ENCODE peak calls at places on chromosomes 13 and 19, in seven cellular contexts. Z is NAMALWA; F is stimulated activated CD4-positive, alpha-beta T cell treated with anti-CD3 and anti-CD28 coated beads, Interleukin-12 subunit alpha, Interleukin-12 subunit beta, amount 100 ng/mL, for 24 hours; H is transverse colon; W is NCI-H1417 treated with DMSO at 0.1 percent for 48 hours; I is A673; N is thoracic aorta. O is an unnamed sample.

GRCh38 chr13:39909634-39910033 is 254.2 kb downstream of the COG6 start:
- DNase-seq in Z (no peak), F (no peak), H (no peak), W (no peak), I (no peak), N (no peak), O (no peak)

GRCh38 chr13:30868806-30869470 is 37.1 kb upstream of the MEDAG start:
- DNase-seq in Z (no peak), F (no peak), H (no peak), W (no peak), I (no peak), N (no peak), O (no peak)

GRCh38 chr13:25171170-25171516 is 945 bp downstream of the AMER2 start:
- DNase-seq in Z (no peak), F (no peak), H (no peak), W (no peak), I (no peak), N (no peak), O (no peak)

GRCh38 chr13:20173121-20173746 is 12.4 kb upstream of the GJA3 start:
- DNase-seq in Z (no peak), F (no peak), H (no peak), W (no peak), I (no peak), N (no peak), O (no peak)

GRCh38 chr19:46413262-46414031 is at the start of gene CCDC8:
- DNase-seq in Z (no peak), F (no peak), H (peak; percentile 57), W (no peak), I (peak; percentile 98), N (no peak), O (no peak)

GRCh38 chr19:45124021-45124420 is 31.0 kb downstream of the PPP1R37 start:
- DNase-seq in Z (no peak), F (no peak), H (no peak), W (no peak), I (no peak), N (no peak), O (no peak)

GRCh38 chr13:104385409-104385808 is 1319.2 kb upstream of the SLC10A2 start:
- DNase-seq in Z (no peak), F (no peak), H (no peak), W (no peak), I (no peak), N (no peak), O (no peak)

GRCh38 chr13:32783067-32783466 is 196.8 kb downstream of the PDS5B start:
- DNase-seq in Z (no peak), F (no peak), H (no peak), W (no peak), I (peak; percentile 29), N (no peak), O (no peak)

GRCh38 chr13:20401958-20402856 is 123.5 kb downstream of the CRYL1 start:
- DNase-seq in Z (no peak), F (no peak), H (no peak), W (no peak), I (no peak), N (no peak), O (no peak)

GRCh38 chr13:44902793-44903192 is 86.5 kb downstream of the NUFIP1 start:
- DNase-seq in Z (no peak), F (no peak), H (no peak), W (no peak), I (no peak), N (no peak), O (no peak)

GRCh38 chr19:45637890-45638667 is 1.1 kb downstream of the EML2 start:
- DNase-seq in Z (no peak), F (no peak), H (peak; percentile 63), W (no peak), I (no peak), N (no peak), O (no peak)

GRCh38 chr19:16075430-16076153 is 703 bp upstream of the TPM4 start:
- DNase-seq in Z (no peak), F (no peak), H (peak; percentile 33), W (no peak), I (no peak), N (no peak), O (no peak)

GRCh38 chr19:47540748-47541147 is 25.9 kb upstream of the NAPA start:
- DNase-seq in Z (no peak), F (no peak), H (no peak), W (no peak), I (no peak), N (no peak), O (no peak)

GRCh38 chr13:109649713-109650112 is 136.7 kb downstream of the IRS2 start:
- DNase-seq in Z (no peak), F (no peak), H (no peak), W (no peak), I (no peak), N (no peak), O (no peak)

GRCh38 chr19:2523630-2524311 is 47.8 kb downstream of the GADD45B start:
- DNase-seq in Z (no peak), F (no peak), H (no peak), W (no peak), I (peak; percentile 54), N (peak; percentile 62), O (no peak)

GRCh38 chr19:36152061-36152885 is at the start of gene COX7A1:
- DNase-seq in Z (no peak), F (no peak), H (peak; percentile 45), W (no peak), I (no peak), N (no peak), O (peak; percentile 85)

GRCh38 chr19:44582581-44583265 is 30.6 kb upstream of the IGSF23 start:
- DNase-seq in Z (peak; percentile 30), F (peak; percentile 22), H (peak; percentile 55), W (no peak), I (peak; percentile 66), N (no peak), O (no peak)

GRCh38 chr19:2540646-2541454 is 64.9 kb downstream of the GADD45B start:
- DNase-seq in Z (no peak), F (no peak), H (peak; percentile 82), W (no peak), I (peak; percentile 93), N (peak; percentile 75), O (peak; percentile 96)

GRCh38 chr19:4557186-4557970 is 2.1 kb downstream of the SEMA6B start:
- DNase-seq in Z (no peak), F (no peak), H (no peak), W (no peak), I (no peak), N (no peak), O (no peak)

GRCh38 chr19:53394522-53394973 is 401 bp upstream of the ZNF765 start:
- DNase-seq in Z (no peak), F (no peak), H (peak; percentile 28), W (no peak), I (no peak), N (peak; percentile 18), O (peak; percentile 79)

GRCh38 chr19:43901395-43902390 is 33.4 kb downstream of the ZNF45 start:
- DNase-seq in Z (peak; percentile 56), F (peak; percentile 68), H (peak; percentile 75), W (no peak), I (peak; percentile 76), N (no peak), O (peak; percentile 72)

GRCh38 chr13:112346899-112347229 is 29.3 kb upstream of the SPACA7 start:
- DNase-seq in Z (no peak), F (no peak), H (no peak), W (no peak), I (peak; percentile 65), N (no peak), O (no peak)

GRCh38 chr13:106651442-106651841 is 83.5 kb upstream of the ARGLU1 start:
- DNase-seq in Z (no peak), F (no peak), H (no peak), W (no peak), I (no peak), N (no peak), O (no peak)

GRCh38 chr13:79289557-79289956 is 116.5 kb downstream of the RBM26 start:
- DNase-seq in Z (no peak), F (no peak), H (no peak), W (no peak), I (no peak), N (no peak), O (no peak)

GRCh38 chr19:14450876-14451275 is 17.8 kb downstream of the PKN1 start:
- DNase-seq in Z (no peak), F (no peak), H (no peak), W (no peak), I (no peak), N (no peak), O (no peak)

GRCh38 chr19:34990578-34991192 is 9.4 kb upstream of the GRAMD1A start:
- DNase-seq in Z (no peak), F (peak; percentile 50), H (no peak), W (no peak), I (no peak), N (no peak), O (no peak)

GRCh38 chr19:4916292-4917082 is 7.2 kb downstream of the UHRF1 start:
- DNase-seq in Z (no peak), F (no peak), H (peak; percentile 22), W (no peak), I (no peak), N (no peak), O (no peak)

GRCh38 chr13:38641164-38641948 is 45.5 kb upstream of the FREM2 start:
- DNase-seq in Z (no peak), F (no peak), H (no peak), W (no peak), I (peak; percentile 35), N (no peak), O (no peak)

GRCh38 chr19:10751109-10751972 is 33.5 kb downstream of the DNM2 start:
- DNase-seq in Z (no peak), F (no peak), H (peak; percentile 77), W (no peak), I (no peak), N (no peak), O (no peak)

GRCh38 chr13:45872574-45872973 is 21.0 kb upstream of the SIAH3 start:
- DNase-seq in Z (no peak), F (no peak), H (no peak), W (no peak), I (no peak), N (no peak), O (no peak)

GRCh38 chr19:2188708-2189385 is 25.1 kb downstream of the DOT1L start:
- DNase-seq in Z (no peak), F (peak; percentile 16), H (no peak), W (no peak), I (no peak), N (no peak), O (no peak)

GRCh38 chr13:38883783-38884182 is 106.8 kb downstream of the STOML3 start:
- DNase-seq in Z (no peak), F (no peak), H (no peak), W (no peak), I (no peak), N (no peak), O (no peak)

GRCh38 chr19:36891768-36892357 is 24.2 kb downstream of the ZNF829 start:
- DNase-seq in Z (no peak), F (no peak), H (no peak), W (no peak), I (no peak), N (no peak), O (no peak)

GRCh38 chr19:27858981-27859581 is 1353.9 kb downstream of the UQCRFS1 start:
- DNase-seq in Z (no peak), F (no peak), H (no peak), W (no peak), I (no peak), N (no peak), O (no peak)

GRCh38 chr19:17011485-17011884 is 15.1 kb downstream of the CPAMD8 start:
- DNase-seq in Z (no peak), F (no peak), H (no peak), W (no peak), I (no peak), N (no peak), O (no peak)

GRCh38 chr13:108508263-108508662 is 121.1 kb upstream of the MYO16 start:
- DNase-seq in Z (peak; percentile 30), F (no peak), H (no peak), W (no peak), I (peak; percentile 45), N (no peak), O (no peak)

GRCh38 chr19:46630806-46631205 is 5.2 kb downstream of the GNG8 start:
- DNase-seq in Z (no peak), F (no peak), H (no peak), W (no peak), I (no peak), N (no peak), O (no peak)

GRCh38 chr19:2578911-2579677 is 103.2 kb downstream of the GADD45B start:
- DNase-seq in Z (no peak), F (peak; percentile 53), H (peak; percentile 89), W (peak; percentile 33), I (peak; percentile 87), N (peak; percentile 70), O (peak; percentile 95)

O was measured in suprapubic skin.